ENCODE peak calls at places on chromosomes 11 and 22, in seven cellular contexts. H, D, B, Z, R, I and A are unnamed samples.

GRCh38 chr11:44622190-44622650 is 56.8 kb downstream of the CD82 start:
- DNase-seq in H (no peak), D (no peak), B (no peak), Z (no peak), R (no peak), I (no peak), A (no peak)

GRCh38 chr22:40665312-40665711 is 14.0 kb upstream of the MCHR1 start:
- DNase-seq in H (peak; percentile 86), D (no peak), B (no peak), Z (no peak), R (no peak), I (no peak), A (no peak)

GRCh38 chr11:22828373-22828772 is 1.2 kb downstream of the SVIP start:
- DNase-seq in H (no peak), D (no peak), B (no peak), Z (no peak), R (no peak), I (peak; percentile 15), A (peak; percentile 17)

GRCh38 chr11:60944504-60945294 is 7.3 kb downstream of the SLC15A3 start:
- DNase-seq in H (no peak), D (no peak), B (no peak), Z (no peak), R (no peak), I (no peak), A (peak; percentile 8)

GRCh38 chr11:120747801-120748484 is 236.4 kb downstream of the GRIK4 start:
- DNase-seq in H (no peak), D (no peak), B (no peak), Z (no peak), R (no peak), I (no peak), A (no peak)

GRCh38 chr11:58641326-58641725 is 18.9 kb downstream of the CNTF start:
- DNase-seq in H (no peak), D (no peak), B (no peak), Z (no peak), R (no peak), I (no peak), A (no peak)

GRCh38 chr11:60594998-60595637 is 79.9 kb downstream of the MS4A13 start:
- DNase-seq in H (no peak), D (no peak), B (peak; percentile 2), Z (no peak), R (no peak), I (no peak), A (no peak)

GRCh38 chr22:24723111-24723510 is 51.4 kb downstream of the PIWIL3 start:
- DNase-seq in H (no peak), D (no peak), B (no peak), Z (no peak), R (no peak), I (no peak), A (no peak)

GRCh38 chr22:42202669-42203068 is 67.8 kb downstream of the TCF20 start:
- DNase-seq in H (no peak), D (no peak), B (no peak), Z (no peak), R (no peak), I (no peak), A (no peak)

GRCh38 chr22:19434829-19435580 is 2.7 kb downstream of the MRPL40 start:
- DNase-seq in H (no peak), D (peak; percentile 44), B (no peak), Z (no peak), R (no peak), I (no peak), A (no peak)

GRCh38 chr22:30434775-30435315 is 9.3 kb downstream of the MTFP1 start:
- DNase-seq in H (peak; percentile 16), D (no peak), B (no peak), Z (no peak), R (no peak), I (no peak), A (no peak)

GRCh38 chr22:36727110-36727509 is 23.6 kb upstream of the CACNG2 start:
- DNase-seq in H (no peak), D (no peak), B (no peak), Z (no peak), R (no peak), I (no peak), A (no peak)

DNA sequence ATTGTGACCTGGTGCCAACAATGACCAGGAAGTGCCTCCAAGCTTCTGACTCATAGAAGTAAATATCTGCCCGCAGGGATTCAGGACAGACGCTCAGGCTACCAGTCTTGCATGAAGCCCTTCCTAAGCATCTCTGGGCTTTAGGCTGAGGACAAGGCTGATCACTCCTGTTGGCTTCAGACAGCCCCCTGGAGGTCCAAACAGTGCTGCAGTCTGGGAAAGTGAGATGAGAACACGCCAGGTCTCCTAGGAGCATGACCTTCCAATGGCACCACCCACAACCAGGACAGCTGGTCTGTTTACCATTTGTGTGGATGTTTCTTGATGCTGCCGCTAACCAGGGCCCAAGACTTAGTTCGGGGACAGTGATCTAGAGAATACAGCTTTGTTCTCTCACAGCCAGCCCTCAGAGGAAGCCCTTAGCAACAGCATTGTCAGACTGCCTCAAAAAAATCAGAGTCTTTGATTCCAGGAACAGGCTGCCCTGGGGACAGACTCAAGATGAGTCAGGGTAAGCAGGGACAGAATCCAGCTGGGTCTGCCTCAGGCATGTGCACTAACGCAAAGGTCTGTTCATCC is 111.2 kb downstream of the ZNF280B start:
- DNase-seq in H (peak; percentile 81), D (peak; percentile 34), B (peak; percentile 52), Z (peak; percentile 24), R (peak; percentile 74), I (no peak), A (no peak)
- H3K4me2 ChIP-seq in H (peak overlapping the region; percentile 74), D (peak overlapping the region; percentile 85), B (no peak overlapping the region), Z (peak overlapping the region; percentile 64), R (peak overlapping the region; percentile 48), I (no peak overlapping the region), A (no peak overlapping the region)

GRCh38 chr11:95349345-95349942 is 118.4 kb upstream of the SESN3 start:
- DNase-seq in H (no peak), D (no peak), B (no peak), Z (no peak), R (no peak), I (no peak), A (no peak)

GRCh38 chr11:95341246-95341645 is 110.2 kb upstream of the SESN3 start:
- DNase-seq in H (no peak), D (no peak), B (no peak), Z (no peak), R (no peak), I (no peak), A (no peak)

GRCh38 chr11:95345651-95346050 is 114.6 kb upstream of the SESN3 start:
- DNase-seq in H (no peak), D (no peak), B (no peak), Z (no peak), R (no peak), I (no peak), A (peak; percentile 19)

GRCh38 chr11:95346207-95346718 is 115.3 kb upstream of the SESN3 start:
- DNase-seq in H (peak; percentile 14), D (no peak), B (no peak), Z (no peak), R (no peak), I (no peak), A (no peak)

DNA sequence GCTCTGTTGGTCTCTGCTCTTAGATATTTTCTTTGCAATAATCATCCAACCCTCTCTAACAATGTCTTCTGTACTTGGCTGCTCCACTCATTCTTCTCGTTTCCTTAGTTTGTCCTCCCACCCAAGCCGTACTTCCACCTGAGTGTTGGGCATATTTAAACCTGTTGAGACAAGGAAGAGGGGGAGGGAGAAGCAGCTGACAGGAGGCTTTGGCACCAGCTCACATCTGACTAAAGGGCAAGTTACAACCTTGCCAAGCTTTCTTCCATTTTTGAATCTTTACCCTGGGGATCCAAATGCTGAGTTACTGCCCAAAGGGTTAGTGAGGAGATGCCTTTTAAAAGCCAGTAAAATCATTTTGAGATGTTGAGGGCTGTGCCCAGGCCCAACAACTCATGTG is 114.2 kb upstream of the SESN3 start:
- DNase-seq in H (no peak), D (no peak), B (no peak), Z (no peak), R (no peak), I (no peak), A (no peak)
- TF ChIP-seq EZH2phosphoT487 in H (no peak), D (no peak), B (no peak), Z (no peak), R (no peak), I (no peak), A (no peak)

GRCh38 chr11:73389134-73389525 is 12.9 kb downstream of the RELT start:
- DNase-seq in H (no peak), D (no peak), B (no peak), Z (no peak), R (no peak), I (no peak), A (no peak)
- H3K4me2 ChIP-seq in H (no peak overlapping the region), D (peak overlapping the region; percentile 15), B (no peak overlapping the region), Z (no peak overlapping the region), R (no peak overlapping the region), I (no peak overlapping the region), A (no peak overlapping the region)

GRCh38 chr11:36292311-36292722 is 3.1 kb upstream of the COMMD9 start:
- DNase-seq in H (peak; percentile 67), D (peak; percentile 72), B (peak; percentile 47), Z (peak; percentile 26), R (peak; percentile 67), I (peak; percentile 71), A (peak; percentile 61)
- TF ChIP-seq EZH2phosphoT487 in H (no peak), D (no peak), B (no peak), Z (no peak), R (no peak), I (no peak), A (no peak)

GRCh38 chr11:62105611-62106245 is 18.1 kb upstream of the INCENP start:
- DNase-seq in H (peak; percentile 40), D (no peak), B (no peak), Z (no peak), R (no peak), I (no peak), A (no peak)
- H3K4me2 ChIP-seq in H (peak overlapping the region; percentile 92), D (no peak overlapping the region), B (no peak overlapping the region), Z (no peak overlapping the region), R (no peak overlapping the region), I (no peak overlapping the region), A (peak overlapping the region; percentile 21)